ENCODE peak calls at places on chromosome 20, in five cellular contexts. L is prostate gland, C is heart left ventricle, U is IMR-90, O is breast epithelium. F is an unnamed sample.

GRCh38 chr20:25223179-25223661 is 24.7 kb upstream of the PYGB start:
- DNase-seq in L (no peak), U (peak), C (no peak), O (no peak), F (peak)

GRCh38 chr20:13485576-13485975 is 153.2 kb downstream of the TASP1 start:
- DNase-seq in L (no peak), O (no peak), C (no peak), U (no peak), F (no peak)

GRCh38 chr20:53582574-53583351 is 10.9 kb downstream of the ZNF217 start:
- DNase-seq in L (no peak), C (no peak), O (peak), U (peak), F (no peak)

GRCh38 chr20:62947532-62948300 is 4.8 kb upstream of the SLC17A9 start:
- DNase-seq in C (no peak), O (no peak), U (no peak), L (no peak), F (no peak)

GRCh38 chr20:45450097-45450818 is 19.3 kb upstream of the WFDC2 start:
- DNase-seq in L (no peak), C (no peak), O (no peak), U (peak), F (no peak)

GRCh38 chr20:21352703-21353102 is 44.6 kb downstream of the NKX2-4 start:
- DNase-seq in O (no peak), U (peak), L (no peak), C (no peak), F (no peak)

GRCh38 chr20:31747640-31748039 is 8.6 kb downstream of the TPX2 start:
- DNase-seq in O (no peak), U (peak), C (peak), L (no peak), F (no peak)

GRCh38 chr20:62805365-62805710 is 703 bp downstream of the OGFR start:
- DNase-seq in U (no peak), C (no peak), O (no peak), L (no peak), F (no peak)

GRCh38 chr20:10282930-10283556 is 64.4 kb downstream of the SNAP25 start:
- DNase-seq in L (no peak), C (no peak), U (peak), O (no peak), F (no peak)

GRCh38 chr20:7728373-7728772 is 211.9 kb downstream of the HAO1 start:
- DNase-seq in U (no peak), C (no peak), O (no peak), L (no peak), F (no peak)

GRCh38 chr20:8361008-8361652 is 229.1 kb downstream of the PLCB1 start:
- DNase-seq in L (no peak), U (peak), O (no peak), C (no peak), F (no peak)

GRCh38 chr20:56411759-56412472 is at the start of gene CASS4:
- DNase-seq in U (peak), C (peak), O (no peak), L (no peak), F (peak)

GRCh38 chr20:61120595-61121515 is 131.2 kb upstream of the CDH4 start:
- DNase-seq in U (peak), C (no peak), O (no peak), L (peak), F (peak)

GRCh38 chr20:31485450-31486339 is 10.6 kb downstream of the REM1 start:
- DNase-seq in O (no peak), L (no peak), C (peak), U (peak), F (peak)

GRCh38 chr20:32453467-32454163 is 95.5 kb downstream of the ASXL1 start:
- DNase-seq in C (no peak), U (no peak), L (no peak), O (no peak), F (no peak)

GRCh38 chr20:7629880-7630279 is 310.4 kb downstream of the HAO1 start:
- DNase-seq in C (no peak), L (no peak), O (no peak), U (no peak), F (no peak)

GRCh38 chr20:48921883-48922867 is 664 bp downstream of the ARFGEF2 start:
- DNase-seq in U (peak), C (peak), O (peak), L (peak), F (peak)

GRCh38 chr20:20864346-20865096 is 152.1 kb upstream of the RALGAPA2 start:
- DNase-seq in U (no peak), C (no peak), L (no peak), O (no peak), F (no peak)

GRCh38 chr20:52933867-52934266 is 38.3 kb upstream of the TSHZ2 start:
- DNase-seq in U (no peak), L (no peak), O (no peak), C (no peak), F (no peak)

GRCh38 chr20:3812259-3812681 is 8.1 kb upstream of the AP5S1 start:
- DNase-seq in U (no peak), O (no peak), L (no peak), C (no peak), F (peak)

GRCh38 chr20:36825374-36826104 is 50.4 kb upstream of the TLDC2 start:
- DNase-seq in U (no peak), O (no peak), L (no peak), C (no peak), F (no peak)

GRCh38 chr20:25050501-25051350 is 7.2 kb downstream of the ACSS1 start:
- DNase-seq in O (peak), C (peak), L (no peak), U (no peak), F (no peak)

GRCh38 chr20:4153661-4154238 is 138.4 kb upstream of the RNF24 start:
- DNase-seq in C (no peak), L (no peak), O (no peak), U (no peak), F (no peak)

GRCh38 chr20:59006167-59006863 is 739 bp downstream of the CTSZ start:
- DNase-seq in C (no peak), L (no peak), O (peak), U (no peak), F (peak)

GRCh38 chr20:59008715-59009336 is 1.8 kb upstream of the CTSZ start:
- DNase-seq in U (no peak), L (no peak), O (peak), C (peak), F (peak)

GRCh38 chr20:59005523-59006166 is 1.4 kb downstream of the CTSZ start:
- DNase-seq in U (no peak), C (no peak), O (no peak), L (no peak), F (peak)

GRCh38 chr20:59007758-59008511 is 881 bp upstream of the CTSZ start:
- DNase-seq in O (peak), U (no peak), L (no peak), C (peak), F (peak)

GRCh38 chr20:59006864-59007757 is at the start of gene CTSZ:
- DNase-seq in L (no peak), U (no peak), C (peak), O (peak), F (no peak)
- TF ChIP-seq POLR2A in L (peak), U (peak), C (peak), O (no peak), F (no peak)

DNA sequence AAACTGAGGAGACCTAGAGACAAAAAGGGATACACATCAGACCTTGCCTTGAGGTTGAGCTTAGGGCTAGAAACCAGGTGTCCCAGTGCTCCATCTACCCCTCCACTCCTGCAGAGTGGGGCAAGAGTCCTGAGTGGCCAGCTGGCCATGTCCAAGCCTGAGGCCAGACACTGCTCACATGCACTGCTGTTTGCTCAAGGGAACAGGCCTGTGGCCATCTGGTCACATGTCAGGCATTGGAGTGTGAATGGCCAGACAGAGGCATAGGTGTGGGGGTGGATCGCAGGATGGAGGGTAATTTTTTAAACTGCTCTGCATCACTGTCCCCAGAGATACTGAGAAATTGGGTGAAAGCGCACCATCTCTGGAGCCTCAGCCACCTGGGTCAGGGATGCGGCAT is 30.5 kb downstream of the MAFB start:
- DNase-seq in C (no peak), U (no peak), L (no peak), O (no peak), F (no peak)
- H3K4me3 ChIP-seq in C (no peak), U (no peak), L (no peak), O (no peak), F (no peak)

GRCh38 chr20:50790651-50791277 is 4.1 kb upstream of the BCAS4 start:
- DNase-seq in L (peak), O (peak), C (peak), U (peak), F (peak)
- TF ChIP-seq POLR2A in L (peak), O (no peak), C (no peak), U (peak), F (no peak)

GRCh38 chr20:47316776-47317126 is 39.7 kb downstream of the ZMYND8 start:
- DNase-seq in L (no peak), U (no peak), O (no peak), C (no peak), F (no peak)

GRCh38 chr20:47319517-47320252 is 36.8 kb downstream of the ZMYND8 start:
- DNase-seq in L (peak), O (peak), C (peak), U (peak), F (peak)

GRCh38 chr20:47318027-47318595 is 38.4 kb downstream of the ZMYND8 start:
- DNase-seq in L (no peak), O (no peak), C (no peak), U (peak), F (no peak)

GRCh38 chr20:47317127-47317895 is 39.2 kb downstream of the ZMYND8 start:
- DNase-seq in O (peak), L (peak), C (peak), U (peak), F (peak)

DNA sequence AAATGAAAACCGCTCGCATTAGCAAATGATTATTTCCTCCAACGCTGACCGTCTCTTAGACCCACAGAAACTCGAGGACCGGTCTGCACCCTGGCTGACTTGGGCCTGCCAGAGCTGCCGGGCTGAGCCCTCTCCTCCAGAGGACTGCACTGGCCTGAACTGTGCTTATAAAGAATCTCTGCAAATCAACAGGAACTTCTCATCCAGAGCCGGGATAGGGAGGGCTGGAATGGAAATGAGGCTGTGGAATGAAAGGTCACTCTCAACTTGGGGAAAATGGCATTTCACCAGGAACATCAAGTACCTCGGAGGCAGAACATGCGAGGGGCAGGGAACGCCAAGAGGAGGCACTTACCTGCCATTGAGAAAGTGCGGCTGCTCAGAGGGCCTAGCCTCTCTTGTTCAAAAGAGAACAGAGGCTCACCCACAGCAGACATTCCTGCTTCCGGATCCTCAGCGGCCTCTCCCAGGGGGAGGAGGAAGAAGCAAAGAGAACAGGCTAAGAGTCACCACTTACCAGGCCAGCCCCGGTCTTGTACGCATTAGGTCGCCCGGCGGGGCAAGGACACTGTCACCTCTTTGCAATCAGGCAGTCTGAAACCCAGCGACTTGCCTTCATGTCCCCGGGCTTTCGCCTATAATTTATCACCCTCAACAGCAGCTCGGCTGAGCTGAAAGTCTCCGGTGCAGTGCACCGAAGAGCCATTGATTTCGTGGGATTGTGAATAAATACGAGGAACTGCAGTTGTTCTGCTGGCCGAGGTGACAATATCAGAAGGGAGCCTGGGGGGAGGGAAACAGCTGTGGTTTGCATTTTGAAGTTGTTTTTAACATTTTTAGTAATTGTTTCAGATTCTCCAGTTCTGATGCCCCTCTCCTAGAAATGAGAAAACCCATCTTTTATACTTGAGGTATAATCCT is 37.6 kb downstream of the ZMYND8 start:
- DNase-seq in C (peak), L (peak), U (peak), O (peak), F (peak)
- H3K4me3 ChIP-seq in C (peak), L (no peak), U (no peak), O (peak), F (no peak)

DNA sequence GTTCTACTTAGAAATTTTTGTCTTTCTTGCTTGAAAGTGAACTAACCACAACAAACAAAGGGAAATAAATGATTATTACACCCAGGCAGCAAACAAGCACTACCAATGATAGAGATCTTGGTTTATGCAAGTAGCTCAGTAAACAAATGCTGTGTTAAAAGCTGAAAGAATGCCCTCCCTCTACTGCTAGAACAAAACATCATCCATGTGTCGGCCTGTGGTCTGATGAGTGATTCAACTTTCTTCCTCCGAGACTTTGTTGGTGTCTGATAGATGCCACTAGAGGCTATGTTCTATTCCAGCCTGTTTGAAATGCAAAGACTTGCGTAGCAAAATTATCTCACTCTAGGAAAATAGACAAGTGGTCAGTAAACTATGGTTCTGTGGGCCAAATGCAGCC is 544.9 kb upstream of the BTBD3 start:
- DNase-seq in U (no peak), L (no peak), C (no peak), O (no peak), F (no peak)
- TF ChIP-seq POLR2A in U (no peak), L (no peak), C (no peak), O (no peak), F (no peak)

GRCh38 chr20:64077541-64077875 is 1.8 kb downstream of the RGS19 start:
- DNase-seq in C (no peak), U (no peak), O (no peak), L (no peak), F (no peak)
- H3K4me3 ChIP-seq in C (peak), U (no peak), O (peak), L (no peak), F (no peak)

GRCh38 chr20:38919683-38920082 is 6.5 kb upstream of the FAM83D start:
- DNase-seq in C (no peak), O (no peak), L (no peak), U (no peak), F (no peak)

GRCh38 chr20:38920411-38920810 is 5.8 kb upstream of the FAM83D start:
- DNase-seq in O (no peak), L (no peak), U (no peak), C (no peak), F (no peak)

GRCh38 chr20:38924718-38925117 is 1.5 kb upstream of the FAM83D start:
- DNase-seq in L (no peak), O (no peak), C (no peak), U (no peak), F (no peak)

GRCh38 chr20:38918172-38918571 is 8.0 kb upstream of the FAM83D start:
- DNase-seq in C (no peak), U (no peak), L (no peak), O (no peak), F (no peak)

GRCh38 chr20:38920851-38921250 is 5.4 kb upstream of the FAM83D start:
- DNase-seq in L (no peak), C (no peak), U (no peak), O (no peak), F (no peak)
- TF ChIP-seq POLR2A in L (no peak), C (no peak), U (no peak), O (no peak), F (no peak)

DNA sequence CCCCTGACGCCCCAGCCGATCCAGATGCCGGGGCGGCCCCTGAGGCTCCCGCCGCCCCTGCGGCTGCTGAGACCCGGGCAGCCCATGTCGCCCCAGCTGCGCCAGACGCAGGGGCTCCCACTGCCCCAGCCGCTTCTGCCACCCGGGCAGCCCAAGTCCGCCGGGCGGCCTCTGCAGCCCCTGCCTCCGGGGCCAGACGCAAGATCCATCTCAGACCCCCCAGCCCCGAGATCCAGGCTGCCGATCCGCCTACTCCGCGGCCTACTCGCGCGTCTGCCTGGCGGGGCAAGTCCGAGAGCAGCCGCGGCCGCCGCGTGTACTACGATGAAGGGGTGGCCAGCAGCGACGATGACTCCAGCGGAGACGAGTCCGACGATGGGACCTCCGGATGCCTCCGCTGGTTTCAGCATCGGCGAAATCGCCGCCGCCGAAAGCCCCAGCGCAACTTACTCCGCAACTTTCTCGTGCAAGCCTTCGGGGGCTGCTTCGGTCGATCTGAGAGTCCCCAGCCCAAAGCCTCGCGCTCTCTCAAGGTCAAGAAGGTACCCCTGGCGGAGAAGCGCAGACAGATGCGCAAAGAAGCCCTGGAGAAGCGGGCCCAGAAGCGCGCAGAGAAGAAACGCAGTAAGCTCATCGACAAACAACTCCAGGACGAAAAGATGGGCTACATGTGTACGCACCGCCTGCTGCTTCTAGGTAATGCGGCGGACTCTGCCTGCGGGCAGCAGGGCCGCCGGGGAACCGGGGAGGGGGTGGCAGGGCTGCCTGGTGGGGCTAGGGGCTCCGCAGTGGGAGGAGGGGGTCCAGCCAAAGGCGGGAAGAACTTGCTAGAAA is 2.3 kb downstream of the GNAS start:
- DNase-seq in L (no peak), C (no peak), O (no peak), U (no peak), F (no peak)
- H3K4me3 ChIP-seq in L (no peak), C (peak), O (peak), U (peak), F (no peak)

GRCh38 chr20:51542033-51542893 is at the start of gene NFATC2:
- DNase-seq in C (peak), L (no peak), O (no peak), U (no peak), F (no peak)
- TF ChIP-seq POLR2A in C (no peak), L (no peak), O (no peak), U (no peak), F (no peak)

DNA sequence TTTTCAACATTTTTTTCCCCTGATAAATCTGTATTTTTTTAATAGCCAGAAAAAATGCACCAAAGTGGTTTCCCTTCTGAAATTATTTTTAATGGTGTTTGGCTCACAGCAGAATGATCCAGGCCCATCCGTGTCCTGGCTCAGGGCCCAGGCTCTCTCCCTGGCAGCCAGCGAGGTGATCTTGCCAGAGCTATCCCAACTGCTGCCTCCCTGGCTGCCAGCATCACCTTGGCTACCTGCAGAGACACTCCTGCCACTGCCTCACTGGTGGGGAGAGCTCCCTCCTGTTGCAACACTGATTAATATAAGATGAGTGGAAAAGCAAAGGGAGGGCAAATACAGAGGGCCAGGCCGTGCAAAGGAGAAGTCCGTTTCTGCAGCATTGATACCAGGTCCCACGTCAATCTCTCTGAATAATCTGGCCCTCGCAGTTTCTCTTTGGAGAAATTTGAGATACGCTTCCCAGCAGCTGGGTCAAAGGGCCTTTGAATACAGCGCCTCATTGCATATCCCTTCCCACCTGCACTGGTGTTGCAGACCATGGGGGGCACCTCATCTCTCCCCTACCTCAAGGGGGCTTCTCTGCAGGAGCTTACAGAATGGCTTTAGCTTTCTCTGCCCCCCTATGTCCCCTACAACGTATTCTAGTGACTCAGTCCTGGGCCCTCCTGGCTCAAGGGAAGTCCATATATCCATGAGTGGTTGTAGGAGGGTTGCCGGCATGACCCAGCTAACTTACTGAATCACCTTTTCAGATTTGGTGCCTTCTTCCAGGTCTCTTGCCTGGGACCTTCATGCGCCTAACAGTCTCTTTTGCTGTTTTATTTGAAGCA is 12.8 kb upstream of the DSTN start:
- DNase-seq in L (peak), U (peak), O (peak), C (peak), F (peak)
- H3K4me3 ChIP-seq in L (no peak), U (no peak), O (peak), C (no peak), F (no peak)